ENCODE peak calls at places on chromosomes 11 and 22, in ten cellular contexts. Q is cardiac muscle cell, T is coronary artery, D is adrenal gland, F is HL-60, A is tibial nerve, E is fibroblast of lung, V is A549, G is mammary epithelial cell, M is lung. B is an unnamed sample.
A peak's percentile ranks its signal among the peaks of the same experiment; 100 is the strongest.

GRCh38 chr11:122159173-122159701 is 43.2 kb upstream of the BLID start:
- DNase-seq in Q (peak; percentile 85), T (no peak), D (no peak), F (no peak), A (no peak), E (peak; percentile 82), V (peak; percentile 23), G (peak; percentile 52), M (no peak), B (no peak)

GRCh38 chr11:10748241-10748640 is 2.8 kb upstream of the CTR9 start:
- DNase-seq in Q (no peak), T (no peak), D (no peak), F (no peak), A (no peak), E (no peak), V (no peak), G (no peak), M (no peak), B (no peak)

GRCh38 chr22:26462971-26463661 is 20.5 kb downstream of the HPS4 start:
- DNase-seq in Q (no peak), T (no peak), D (peak; percentile 62), F (no peak), A (no peak), E (peak; percentile 52), V (no peak), G (no peak), M (no peak), B (no peak)

GRCh38 chr11:126465573-126466287 is 110.2 kb downstream of the ST3GAL4 start:
- DNase-seq in Q (no peak), T (no peak), D (no peak), F (peak; percentile 21), A (no peak), E (no peak), V (no peak), G (no peak), M (no peak), B (no peak)

GRCh38 chr11:127383026-127383425 is 382.5 kb upstream of the KIRREL3 start:
- DNase-seq in Q (no peak), T (no peak), D (no peak), F (no peak), A (no peak), E (peak; percentile 12), V (no peak), G (no peak), M (no peak), B (no peak)

GRCh38 chr11:110720646-110721283 is 8.5 kb upstream of the ARHGAP20 start:
- DNase-seq in Q (peak; percentile 27), T (no peak), D (no peak), F (no peak), A (no peak), E (no peak), V (no peak), G (no peak), M (no peak), B (no peak)

GRCh38 chr22:32499666-32500065 is 25.1 kb downstream of the FBXO7 start:
- DNase-seq in Q (no peak), T (no peak), D (no peak), F (no peak), A (no peak), E (no peak), V (no peak), G (no peak), M (no peak), B (no peak)

GRCh38 chr11:82980292-82980691 is 78.8 kb downstream of the DDIAS start:
- DNase-seq in Q (peak; percentile 67), T (no peak), D (no peak), F (no peak), A (no peak), E (peak; percentile 90), V (peak; percentile 26), G (peak; percentile 80), M (no peak), B (no peak)

GRCh38 chr11:118277312-118277711 is 13.2 kb upstream of the MPZL2 start:
- DNase-seq in Q (peak; percentile 26), T (no peak), D (no peak), F (no peak), A (no peak), E (peak; percentile 50), V (no peak), G (peak; percentile 90), M (no peak), B (no peak)

GRCh38 chr11:22633354-22633902 is 7.8 kb upstream of the FANCF start:
- DNase-seq in Q (no peak), T (no peak), D (no peak), F (no peak), A (no peak), E (no peak), V (no peak), G (no peak), M (no peak), B (no peak)

GRCh38 chr11:123822022-123822421 is 15.9 kb upstream of the OR6M1 start:
- DNase-seq in Q (no peak), T (no peak), D (no peak), F (no peak), A (no peak), E (no peak), V (no peak), G (no peak), M (no peak), B (no peak)

DNA sequence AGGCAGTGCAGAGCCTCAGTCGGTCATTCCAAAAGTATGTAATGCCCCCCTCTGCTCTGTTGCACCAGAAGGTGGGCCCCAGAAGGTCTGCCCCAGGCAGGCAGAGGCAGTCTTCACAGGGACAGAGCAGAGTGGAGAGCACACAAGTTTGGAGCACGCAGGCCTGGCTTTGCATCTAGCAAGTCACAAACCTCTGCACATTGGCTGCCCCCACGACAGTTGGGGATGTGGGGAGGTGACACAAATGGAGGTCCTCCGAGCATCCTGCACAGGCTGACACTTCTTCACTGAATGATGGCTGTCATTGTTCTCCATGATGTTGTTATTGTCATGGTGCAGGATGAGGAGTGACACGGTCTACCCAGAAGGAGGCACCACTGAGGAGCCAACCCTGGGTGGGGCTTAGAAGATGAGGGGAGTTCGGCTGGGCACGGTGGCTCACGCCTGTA is 11.9 kb downstream of the TOM1 start:
- DNase-seq in Q (no peak), T (peak; percentile 53), D (no peak), F (no peak), A (no peak), E (no peak), V (no peak), G (no peak), M (no peak), B (no peak)
- H3K27ac ChIP-seq in Q (peak overlapping the region; percentile 85), T (no peak overlapping the region), D (peak overlapping the region; percentile 94), F (no peak overlapping the region), A (no peak overlapping the region), E (no peak overlapping the region), V (no peak overlapping the region), G (no peak overlapping the region), M (peak overlapping the region; percentile 93), B (no peak overlapping the region)

GRCh38 chr11:12577746-12578644 is 96.2 kb upstream of the TEAD1 start:
- DNase-seq in Q (no peak), T (no peak), D (no peak), F (no peak), A (no peak), E (peak; percentile 36), V (peak; percentile 26), G (no peak), M (no peak), B (peak; percentile 74)
- TF ChIP-seq CTCF in Q (peak; percentile 7), T (no peak), D (no peak), F (no peak), A (no peak), E (no peak), V (no peak), G (peak; percentile 18), M (no peak), B (no peak)

GRCh38 chr11:34523053-34523452 is 9.5 kb upstream of the ELF5 start:
- DNase-seq in Q (no peak), T (no peak), D (no peak), F (no peak), A (no peak), E (no peak), V (no peak), G (no peak), M (no peak), B (peak; percentile 34)
- H3K4me3 ChIP-seq in Q (no peak overlapping the region), T (no peak overlapping the region), D (no peak overlapping the region), F (no peak overlapping the region), A (no peak overlapping the region), E (no peak overlapping the region), V (no peak overlapping the region), G (no peak overlapping the region), M (no peak overlapping the region), B (no peak overlapping the region)

GRCh38 chr11:128518493-128519207 is 68.7 kb downstream of the ETS1 start:
- DNase-seq in Q (peak; percentile 41), T (no peak), D (no peak), F (no peak), A (no peak), E (peak; percentile 64), V (no peak), G (no peak), M (no peak), B (peak; percentile 72)

GRCh38 chr11:128516467-128516778 is 70.9 kb downstream of the ETS1 start:
- DNase-seq in Q (no peak), T (no peak), D (no peak), F (no peak), A (no peak), E (no peak), V (no peak), G (no peak), M (no peak), B (no peak)

GRCh38 chr11:128517457-128518230 is 69.7 kb downstream of the ETS1 start:
- DNase-seq in Q (peak; percentile 55), T (no peak), D (no peak), F (no peak), A (no peak), E (peak; percentile 72), V (no peak), G (no peak), M (no peak), B (no peak)

GRCh38 chr11:128515766-128516466 is 71.4 kb downstream of the ETS1 start:
- DNase-seq in Q (no peak), T (no peak), D (no peak), F (no peak), A (no peak), E (no peak), V (no peak), G (no peak), M (no peak), B (no peak)

DNA sequence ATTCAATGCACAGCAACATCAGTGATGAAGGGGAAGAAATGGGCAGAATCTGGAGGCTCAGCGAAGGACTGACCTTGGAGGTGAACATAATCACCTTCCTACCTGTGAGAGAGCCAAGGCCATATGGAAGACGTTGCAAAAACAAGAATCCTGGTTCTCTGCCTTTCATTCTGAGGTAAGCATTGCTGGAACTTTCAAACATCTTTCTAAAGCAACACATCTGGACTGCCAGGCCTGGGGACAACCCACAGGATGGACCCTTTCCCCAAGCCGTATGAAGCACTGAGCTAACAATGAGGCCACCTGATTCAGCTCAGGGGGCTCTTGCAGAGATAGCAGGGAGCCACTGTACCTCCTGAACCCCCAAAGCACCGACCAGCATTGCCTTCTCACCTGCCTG is 70.5 kb downstream of the ETS1 start:
- DNase-seq in Q (no peak), T (no peak), D (no peak), F (no peak), A (no peak), E (no peak), V (no peak), G (no peak), M (no peak), B (no peak)
- H3K27ac ChIP-seq in Q (no peak overlapping the region), T (peak overlapping the region; percentile 31), D (peak overlapping the region; percentile 40), F (no peak overlapping the region), A (no peak overlapping the region), E (peak overlapping the region; percentile 99), V (peak overlapping the region; percentile 7), G (no peak overlapping the region), M (peak overlapping the region; percentile 11), B (no peak overlapping the region)